ENCODE peak calls at places on chromosomes 11 and 22, in eight cellular contexts. One of them, this sample, is unnamed. For H3K9me3, H3K27me3 and H3K4me1, the result is how much of the 10 kb centered on the place peaks cover.

GRCh38 chr22:47835726-47836125 is 1073.3 kb downstream of the TBC1D22A start:
- DNase-seq in GM23248: peak
- DNase-seq in transverse colon: no peak
- DNase-seq in prostate gland: no peak
- DNase-seq in left lung: no peak
- DNase-seq in neuronal stem cell: no peak
- DNase-seq in esophagus squamous epithelium: no peak
- DNase-seq in right lobe of liver: no peak
- DNase-seq in this sample: no peak

GRCh38 chr22:33472462-33473344 is 414.5 kb upstream of the SYN3 start:
- DNase-seq in transverse colon: no peak
- DNase-seq in GM23248: no peak
- DNase-seq in esophagus squamous epithelium: no peak
- DNase-seq in neuronal stem cell: no peak
- DNase-seq in right lobe of liver: no peak
- DNase-seq in prostate gland: no peak
- DNase-seq in left lung: no peak
- DNase-seq in this sample: no peak

GRCh38 chr11:62266558-62266957 is 3.4 kb upstream of the SCGB2A2 start:
- DNase-seq in esophagus squamous epithelium: no peak
- DNase-seq in GM23248: peak
- DNase-seq in neuronal stem cell: no peak
- DNase-seq in transverse colon: no peak
- DNase-seq in left lung: no peak
- DNase-seq in right lobe of liver: no peak
- DNase-seq in prostate gland: no peak
- DNase-seq in this sample: no peak

GRCh38 chr22:30325065-30325720 is 1.5 kb downstream of the TBC1D10A start:
- DNase-seq in neuronal stem cell: no peak
- DNase-seq in transverse colon: peak
- DNase-seq in esophagus squamous epithelium: no peak
- DNase-seq in right lobe of liver: peak
- DNase-seq in prostate gland: peak
- DNase-seq in left lung: no peak
- DNase-seq in GM23248: peak
- DNase-seq in this sample: no peak

GRCh38 chr11:76131142-76131541 is 75.2 kb downstream of the WNT11 start:
- DNase-seq in right lobe of liver: no peak
- DNase-seq in prostate gland: no peak
- DNase-seq in neuronal stem cell: no peak
- DNase-seq in esophagus squamous epithelium: no peak
- DNase-seq in transverse colon: no peak
- DNase-seq in left lung: no peak
- DNase-seq in GM23248: no peak
- DNase-seq in this sample: no peak

GRCh38 chr11:10565493-10565892 is 3.0 kb downstream of the LYVE1 start:
- DNase-seq in GM23248: no peak
- DNase-seq in right lobe of liver: no peak
- DNase-seq in esophagus squamous epithelium: no peak
- DNase-seq in transverse colon: no peak
- DNase-seq in left lung: no peak
- DNase-seq in prostate gland: no peak
- DNase-seq in neuronal stem cell: no peak
- DNase-seq in this sample: no peak

GRCh38 chr11:34331329-34331728 is 26.5 kb downstream of the ABTB2 start:
- DNase-seq in esophagus squamous epithelium: no peak
- DNase-seq in neuronal stem cell: no peak
- DNase-seq in GM23248: peak
- DNase-seq in left lung: no peak
- DNase-seq in transverse colon: no peak
- DNase-seq in right lobe of liver: no peak
- DNase-seq in prostate gland: peak
- DNase-seq in this sample: no peak

GRCh38 chr11:76023408-76024068 is 182.8 kb downstream of the WNT11 start:
- DNase-seq in transverse colon: no peak
- DNase-seq in esophagus squamous epithelium: no peak
- DNase-seq in prostate gland: no peak
- DNase-seq in right lobe of liver: no peak
- DNase-seq in left lung: no peak
- DNase-seq in GM23248: no peak
- DNase-seq in neuronal stem cell: no peak
- DNase-seq in this sample: no peak

GRCh38 chr22:27667121-27667843 is 134.3 kb downstream of the MN1 start:
- DNase-seq in neuronal stem cell: no peak
- DNase-seq in GM23248: no peak
- DNase-seq in esophagus squamous epithelium: no peak
- DNase-seq in right lobe of liver: no peak
- DNase-seq in transverse colon: no peak
- DNase-seq in left lung: no peak
- DNase-seq in prostate gland: no peak
- DNase-seq in this sample: no peak

GRCh38 chr22:27669798-27670599 is 131.6 kb downstream of the MN1 start:
- DNase-seq in transverse colon: no peak
- DNase-seq in GM23248: peak
- DNase-seq in left lung: no peak
- DNase-seq in prostate gland: no peak
- DNase-seq in neuronal stem cell: no peak
- DNase-seq in esophagus squamous epithelium: no peak
- DNase-seq in right lobe of liver: no peak
- DNase-seq in this sample: no peak

GRCh38 chr22:27671413-27671721 is 130.2 kb downstream of the MN1 start:
- DNase-seq in neuronal stem cell: no peak
- DNase-seq in right lobe of liver: no peak
- DNase-seq in transverse colon: no peak
- DNase-seq in prostate gland: no peak
- DNase-seq in left lung: no peak
- DNase-seq in esophagus squamous epithelium: no peak
- DNase-seq in GM23248: no peak
- DNase-seq in this sample: no peak

GRCh38 chr22:27670701-27671412 is 130.7 kb downstream of the MN1 start:
- DNase-seq in GM23248: peak
- DNase-seq in prostate gland: no peak
- DNase-seq in right lobe of liver: no peak
- DNase-seq in neuronal stem cell: peak
- DNase-seq in esophagus squamous epithelium: no peak
- DNase-seq in transverse colon: peak
- DNase-seq in left lung: no peak
- DNase-seq in this sample: no peak

DNA sequence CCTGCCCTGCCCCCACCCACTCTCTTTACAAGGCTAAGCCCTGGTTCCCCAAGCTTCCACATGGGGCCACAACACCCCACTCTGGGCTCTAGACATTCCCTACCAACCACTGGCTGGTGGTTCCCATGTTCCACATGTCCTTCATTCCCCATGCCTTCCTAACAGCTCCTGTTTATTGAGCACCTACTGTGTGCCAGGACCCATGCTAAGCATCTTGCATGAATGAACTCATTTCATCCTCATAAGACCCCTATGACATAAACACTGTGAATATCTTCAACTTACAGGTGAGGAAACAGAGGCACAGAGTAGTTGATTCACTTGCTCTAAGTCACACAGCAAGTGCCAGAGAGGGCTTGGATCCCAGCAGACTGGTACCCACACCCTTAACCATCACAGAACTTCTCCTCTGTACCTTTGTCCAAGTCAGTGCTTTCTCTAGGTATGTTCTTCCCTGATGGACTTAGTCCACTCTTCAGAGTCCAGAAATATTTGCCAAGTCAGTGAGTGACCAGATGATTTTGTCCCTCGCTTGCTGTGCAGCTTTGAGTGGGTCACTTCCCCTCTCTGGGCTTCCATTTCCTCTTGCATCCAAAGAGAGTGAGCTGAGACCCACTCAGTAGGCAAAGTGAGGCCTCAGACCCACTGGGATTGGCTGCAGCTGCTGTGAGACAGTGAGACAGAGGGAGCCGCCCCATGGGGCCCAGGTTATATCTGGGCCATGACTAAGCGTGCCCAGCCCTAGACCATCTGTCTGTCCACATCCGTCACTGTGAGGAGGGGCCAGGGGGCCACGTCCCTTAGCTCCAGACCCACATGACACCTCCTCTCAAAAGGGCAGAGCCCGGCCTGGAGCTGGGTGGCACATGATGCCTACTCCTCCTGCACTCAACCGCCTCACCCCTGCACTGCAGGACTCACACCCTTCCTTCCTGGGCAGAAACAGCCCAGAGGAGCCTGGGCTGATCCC is 132.4 kb downstream of the MN1 start:
- DNase-seq in prostate gland: no peak
- DNase-seq in GM23248: peak
- DNase-seq in left lung: no peak
- DNase-seq in transverse colon: peak
- DNase-seq in esophagus squamous epithelium: no peak
- DNase-seq in neuronal stem cell: no peak
- DNase-seq in right lobe of liver: no peak
- DNase-seq in this sample: peak
- H3K9me3 ChIP-seq in prostate gland: under half
- H3K9me3 ChIP-seq in GM23248: under half
- H3K9me3 ChIP-seq in left lung: under half
- H3K9me3 ChIP-seq in transverse colon: under half
- H3K9me3 ChIP-seq in esophagus squamous epithelium: under half
- H3K9me3 ChIP-seq in neuronal stem cell: under half
- H3K9me3 ChIP-seq in right lobe of liver: under half
- H3K9me3 ChIP-seq in this sample: under half

DNA sequence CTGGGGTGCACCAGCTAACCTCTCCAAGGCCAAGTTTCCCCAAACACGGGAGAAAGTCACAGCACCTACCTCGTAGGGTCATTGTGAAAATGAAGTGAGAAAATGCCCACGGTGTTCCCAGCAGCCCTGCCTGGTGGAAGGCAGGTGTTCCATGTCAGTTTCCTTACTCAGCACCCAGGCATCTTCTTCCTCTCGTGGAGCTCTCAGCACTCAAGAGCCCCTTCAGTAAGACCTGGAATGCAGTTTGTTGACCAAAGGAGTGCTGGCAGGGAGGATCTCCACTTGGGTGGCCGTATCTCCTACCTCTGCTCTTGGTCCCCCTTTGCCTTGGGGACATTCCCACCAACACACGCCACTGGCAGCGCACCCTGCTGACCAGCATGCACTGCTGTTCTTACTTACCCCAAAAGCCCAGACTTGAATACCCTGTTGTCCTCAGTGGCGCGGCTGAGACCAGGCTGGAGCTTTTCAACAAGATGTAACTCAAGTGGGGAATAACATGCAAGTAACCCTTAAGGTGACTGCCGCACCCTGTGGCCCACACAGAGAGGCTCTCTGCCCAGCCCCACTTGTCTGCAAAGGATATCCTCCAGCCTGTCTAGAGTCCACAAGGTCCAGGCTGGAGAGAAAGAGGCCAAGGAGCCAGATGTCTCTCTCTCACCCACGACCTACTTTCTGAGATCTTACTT is 201.2 kb upstream of the TMEM45B start:
- DNase-seq in esophagus squamous epithelium: no peak
- DNase-seq in GM23248: no peak
- DNase-seq in left lung: no peak
- DNase-seq in neuronal stem cell: no peak
- DNase-seq in transverse colon: no peak
- DNase-seq in right lobe of liver: no peak
- DNase-seq in prostate gland: no peak
- DNase-seq in this sample: no peak
- H3K27me3 ChIP-seq in esophagus squamous epithelium: under half
- H3K27me3 ChIP-seq in GM23248: half or more
- H3K27me3 ChIP-seq in left lung: under half
- H3K27me3 ChIP-seq in neuronal stem cell: under half
- H3K27me3 ChIP-seq in transverse colon: under half
- H3K27me3 ChIP-seq in right lobe of liver: under half
- H3K27me3 ChIP-seq in prostate gland: under half
- H3K27me3 ChIP-seq in this sample: under half

GRCh38 chr22:39175127-39176066 is 22.9 kb upstream of the CBX7 start:
- DNase-seq in left lung: no peak
- DNase-seq in GM23248: peak
- DNase-seq in prostate gland: no peak
- DNase-seq in transverse colon: no peak
- DNase-seq in esophagus squamous epithelium: no peak
- DNase-seq in neuronal stem cell: no peak
- DNase-seq in right lobe of liver: peak
- DNase-seq in this sample: no peak
- H3K4me1 ChIP-seq in left lung: under half
- H3K4me1 ChIP-seq in GM23248: under half
- H3K4me1 ChIP-seq in prostate gland: under half
- H3K4me1 ChIP-seq in transverse colon: under half
- H3K4me1 ChIP-seq in esophagus squamous epithelium: half or more
- H3K4me1 ChIP-seq in neuronal stem cell: half or more
- H3K4me1 ChIP-seq in right lobe of liver: under half
- H3K4me1 ChIP-seq in this sample: half or more

DNA sequence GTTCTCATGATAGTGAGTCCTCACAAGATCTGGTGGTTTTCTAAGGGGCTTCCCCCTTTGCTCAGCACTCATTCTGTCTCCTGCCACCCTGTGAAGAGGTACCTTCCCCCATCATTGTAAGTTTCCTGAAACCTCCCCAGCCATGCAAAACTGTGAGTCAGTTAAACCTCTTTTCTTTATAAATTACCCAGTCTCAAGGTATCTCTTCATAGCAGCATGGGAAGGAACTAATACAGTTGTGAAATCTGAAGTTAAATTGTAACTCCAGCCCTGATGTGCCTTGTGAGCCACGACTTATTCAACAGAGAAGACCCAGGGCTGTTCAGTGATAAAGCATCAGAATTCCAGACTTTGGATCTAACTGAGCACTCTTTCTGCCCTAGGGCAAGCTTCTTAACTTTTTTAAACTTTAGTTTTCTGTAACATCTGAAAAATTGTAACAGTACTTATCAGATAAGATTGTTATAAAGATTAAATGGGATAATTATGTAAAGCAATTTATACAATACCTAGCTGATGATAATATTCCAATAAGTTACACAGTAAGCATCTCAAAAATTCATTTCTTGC is 220.0 kb downstream of the TRPC6 start:
- DNase-seq in GM23248: no peak
- DNase-seq in right lobe of liver: no peak
- DNase-seq in prostate gland: no peak
- DNase-seq in esophagus squamous epithelium: no peak
- DNase-seq in transverse colon: no peak
- DNase-seq in left lung: no peak
- DNase-seq in neuronal stem cell: no peak
- DNase-seq in this sample: no peak
- H3K9me3 ChIP-seq in GM23248: under half
- H3K9me3 ChIP-seq in right lobe of liver: under half
- H3K9me3 ChIP-seq in prostate gland: under half
- H3K9me3 ChIP-seq in esophagus squamous epithelium: under half
- H3K9me3 ChIP-seq in transverse colon: under half
- H3K9me3 ChIP-seq in left lung: under half
- H3K9me3 ChIP-seq in neuronal stem cell: under half
- H3K9me3 ChIP-seq in this sample: under half

DNA sequence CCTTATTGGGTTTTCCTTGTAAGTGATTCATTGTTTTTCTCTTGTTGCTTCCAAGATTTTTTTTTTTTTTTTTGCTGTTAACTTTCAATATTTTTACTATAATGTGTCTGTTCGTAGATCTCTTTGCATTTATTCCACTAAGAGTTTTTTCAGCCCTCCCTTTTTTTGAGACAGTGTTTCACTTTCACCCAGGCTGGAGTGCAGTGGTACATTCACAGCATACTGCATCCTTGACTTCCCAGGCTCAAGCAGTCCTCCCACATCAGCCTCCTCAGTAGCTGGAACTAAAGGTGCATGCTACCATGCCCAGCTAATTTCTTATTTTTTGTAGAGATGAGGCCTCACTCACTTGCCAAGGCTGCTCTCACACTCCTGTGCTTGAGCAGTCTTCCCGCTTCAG is 1282.0 kb upstream of the CNTN5 start:
- DNase-seq in prostate gland: no peak
- DNase-seq in left lung: no peak
- DNase-seq in right lobe of liver: no peak
- DNase-seq in neuronal stem cell: no peak
- DNase-seq in esophagus squamous epithelium: no peak
- DNase-seq in transverse colon: no peak
- DNase-seq in GM23248: no peak
- DNase-seq in this sample: no peak
- H3K27me3 ChIP-seq in prostate gland: under half
- H3K27me3 ChIP-seq in left lung: under half
- H3K27me3 ChIP-seq in right lobe of liver: under half
- H3K27me3 ChIP-seq in neuronal stem cell: under half
- H3K27me3 ChIP-seq in esophagus squamous epithelium: under half
- H3K27me3 ChIP-seq in transverse colon: under half
- H3K27me3 ChIP-seq in GM23248: under half
- H3K27me3 ChIP-seq in this sample: under half

This sample was measured in RWPE2.